ENCODE peak calls at places on chromosomes 16 and 17, in four cellular contexts. One of them, this sample, is unnamed.

GRCh38 chr16:85663891-85664321 is 24.8 kb downstream of the GINS2 start:
- DNase-seq in activated naive CD4-positive, alpha-beta T cell: no peak
- DNase-seq in effector CD4-positive, alpha-beta T cell: no peak
- DNase-seq in stimulated activated CD8-positive, alpha-beta memory T cell treated with anti-CD3 and anti-CD28 coated beads, Interleukin-4, amount 100 ng/mL, for 4 hours: no peak
- DNase-seq in this sample: peak; percentile 30

GRCh38 chr17:75155191-75155601 is 884 bp upstream of the JPT1 start:
- DNase-seq in activated naive CD4-positive, alpha-beta T cell: no peak
- DNase-seq in effector CD4-positive, alpha-beta T cell: no peak
- DNase-seq in stimulated activated CD8-positive, alpha-beta memory T cell treated with anti-CD3 and anti-CD28 coated beads, Interleukin-4, amount 100 ng/mL, for 4 hours: no peak
- DNase-seq in this sample: no peak

GRCh38 chr17:18026408-18026776 is 12.6 kb downstream of the ATPAF2 start:
- DNase-seq in activated naive CD4-positive, alpha-beta T cell: no peak
- DNase-seq in effector CD4-positive, alpha-beta T cell: no peak
- DNase-seq in stimulated activated CD8-positive, alpha-beta memory T cell treated with anti-CD3 and anti-CD28 coated beads, Interleukin-4, amount 100 ng/mL, for 4 hours: no peak
- DNase-seq in this sample: peak; percentile 61

GRCh38 chr16:50266337-50267091 is at the start of gene ADCY7:
- DNase-seq in effector CD4-positive, alpha-beta T cell: peak; percentile 80
- DNase-seq in stimulated activated CD8-positive, alpha-beta memory T cell treated with anti-CD3 and anti-CD28 coated beads, Interleukin-4, amount 100 ng/mL, for 4 hours: peak; percentile 75
- DNase-seq in activated naive CD4-positive, alpha-beta T cell: peak; percentile 47
- DNase-seq in this sample: peak; percentile 96

GRCh38 chr16:11671676-11672075 is 3.4 kb downstream of the SNN start:
- DNase-seq in stimulated activated CD8-positive, alpha-beta memory T cell treated with anti-CD3 and anti-CD28 coated beads, Interleukin-4, amount 100 ng/mL, for 4 hours: no peak
- DNase-seq in effector CD4-positive, alpha-beta T cell: no peak
- DNase-seq in activated naive CD4-positive, alpha-beta T cell: no peak
- DNase-seq in this sample: no peak

GRCh38 chr17:10357768-10358167 is 15.0 kb downstream of the MYH13 start:
- DNase-seq in effector CD4-positive, alpha-beta T cell: no peak
- DNase-seq in activated naive CD4-positive, alpha-beta T cell: no peak
- DNase-seq in stimulated activated CD8-positive, alpha-beta memory T cell treated with anti-CD3 and anti-CD28 coated beads, Interleukin-4, amount 100 ng/mL, for 4 hours: no peak
- DNase-seq in this sample: no peak

GRCh38 chr16:4160663-4161436 is 44.6 kb upstream of the ADCY9 start:
- DNase-seq in stimulated activated CD8-positive, alpha-beta memory T cell treated with anti-CD3 and anti-CD28 coated beads, Interleukin-4, amount 100 ng/mL, for 4 hours: no peak
- DNase-seq in effector CD4-positive, alpha-beta T cell: no peak
- DNase-seq in activated naive CD4-positive, alpha-beta T cell: no peak
- DNase-seq in this sample: no peak

GRCh38 chr17:31680126-31680525 is 178.9 kb downstream of the COPRS start:
- DNase-seq in effector CD4-positive, alpha-beta T cell: no peak
- DNase-seq in activated naive CD4-positive, alpha-beta T cell: no peak
- DNase-seq in stimulated activated CD8-positive, alpha-beta memory T cell treated with anti-CD3 and anti-CD28 coated beads, Interleukin-4, amount 100 ng/mL, for 4 hours: no peak
- DNase-seq in this sample: no peak

GRCh38 chr17:69779378-69780214 is 295.4 kb upstream of the KCNJ16 start:
- DNase-seq in effector CD4-positive, alpha-beta T cell: no peak
- DNase-seq in stimulated activated CD8-positive, alpha-beta memory T cell treated with anti-CD3 and anti-CD28 coated beads, Interleukin-4, amount 100 ng/mL, for 4 hours: no peak
- DNase-seq in activated naive CD4-positive, alpha-beta T cell: no peak
- DNase-seq in this sample: no peak

GRCh38 chr17:39894681-39895376 is 23.6 kb downstream of the GSDMB start:
- DNase-seq in stimulated activated CD8-positive, alpha-beta memory T cell treated with anti-CD3 and anti-CD28 coated beads, Interleukin-4, amount 100 ng/mL, for 4 hours: no peak
- DNase-seq in effector CD4-positive, alpha-beta T cell: no peak
- DNase-seq in activated naive CD4-positive, alpha-beta T cell: no peak
- DNase-seq in this sample: no peak

GRCh38 chr17:76384987-76385891 is 830 bp downstream of the SPHK1 start:
- DNase-seq in activated naive CD4-positive, alpha-beta T cell: no peak
- DNase-seq in effector CD4-positive, alpha-beta T cell: peak; percentile 36
- DNase-seq in stimulated activated CD8-positive, alpha-beta memory T cell treated with anti-CD3 and anti-CD28 coated beads, Interleukin-4, amount 100 ng/mL, for 4 hours: peak; percentile 27
- DNase-seq in this sample: peak; percentile 89

GRCh38 chr17:81043725-81044427 is 8.9 kb downstream of the BAIAP2 start:
- DNase-seq in activated naive CD4-positive, alpha-beta T cell: no peak
- DNase-seq in stimulated activated CD8-positive, alpha-beta memory T cell treated with anti-CD3 and anti-CD28 coated beads, Interleukin-4, amount 100 ng/mL, for 4 hours: no peak
- DNase-seq in effector CD4-positive, alpha-beta T cell: no peak
- DNase-seq in this sample: peak; percentile 92

GRCh38 chr17:4599505-4600281 is 15.4 kb downstream of the SMTNL2 start:
- DNase-seq in activated naive CD4-positive, alpha-beta T cell: no peak
- DNase-seq in stimulated activated CD8-positive, alpha-beta memory T cell treated with anti-CD3 and anti-CD28 coated beads, Interleukin-4, amount 100 ng/mL, for 4 hours: no peak
- DNase-seq in effector CD4-positive, alpha-beta T cell: no peak
- DNase-seq in this sample: peak; percentile 78

GRCh38 chr17:49995055-49995738 is at the start of gene DLX3:
- DNase-seq in activated naive CD4-positive, alpha-beta T cell: no peak
- DNase-seq in stimulated activated CD8-positive, alpha-beta memory T cell treated with anti-CD3 and anti-CD28 coated beads, Interleukin-4, amount 100 ng/mL, for 4 hours: no peak
- DNase-seq in effector CD4-positive, alpha-beta T cell: no peak
- DNase-seq in this sample: peak; percentile 80

GRCh38 chr16:78458588-78458987 is 359.1 kb downstream of the WWOX start:
- DNase-seq in effector CD4-positive, alpha-beta T cell: no peak
- DNase-seq in activated naive CD4-positive, alpha-beta T cell: no peak
- DNase-seq in stimulated activated CD8-positive, alpha-beta memory T cell treated with anti-CD3 and anti-CD28 coated beads, Interleukin-4, amount 100 ng/mL, for 4 hours: no peak
- DNase-seq in this sample: no peak

GRCh38 chr17:17350491-17351355 is 47.5 kb downstream of the NT5M start:
- DNase-seq in stimulated activated CD8-positive, alpha-beta memory T cell treated with anti-CD3 and anti-CD28 coated beads, Interleukin-4, amount 100 ng/mL, for 4 hours: no peak
- DNase-seq in effector CD4-positive, alpha-beta T cell: no peak
- DNase-seq in activated naive CD4-positive, alpha-beta T cell: no peak
- DNase-seq in this sample: no peak

GRCh38 chr17:60128171-60128859 is 21.5 kb upstream of the CA4 start:
- DNase-seq in stimulated activated CD8-positive, alpha-beta memory T cell treated with anti-CD3 and anti-CD28 coated beads, Interleukin-4, amount 100 ng/mL, for 4 hours: no peak
- DNase-seq in effector CD4-positive, alpha-beta T cell: no peak
- DNase-seq in activated naive CD4-positive, alpha-beta T cell: no peak
- DNase-seq in this sample: no peak

GRCh38 chr16:10616744-10617640 is 36.6 kb upstream of the EMP2 start:
- DNase-seq in stimulated activated CD8-positive, alpha-beta memory T cell treated with anti-CD3 and anti-CD28 coated beads, Interleukin-4, amount 100 ng/mL, for 4 hours: no peak
- DNase-seq in activated naive CD4-positive, alpha-beta T cell: no peak
- DNase-seq in effector CD4-positive, alpha-beta T cell: no peak
- DNase-seq in this sample: no peak

GRCh38 chr17:20266806-20267458 is 200.4 kb downstream of the LGALS9B start:
- DNase-seq in stimulated activated CD8-positive, alpha-beta memory T cell treated with anti-CD3 and anti-CD28 coated beads, Interleukin-4, amount 100 ng/mL, for 4 hours: no peak
- DNase-seq in activated naive CD4-positive, alpha-beta T cell: no peak
- DNase-seq in effector CD4-positive, alpha-beta T cell: no peak
- DNase-seq in this sample: no peak

GRCh38 chr16:48384982-48385271 is 286 bp downstream of the SIAH1 start:
- DNase-seq in effector CD4-positive, alpha-beta T cell: no peak
- DNase-seq in activated naive CD4-positive, alpha-beta T cell: no peak
- DNase-seq in stimulated activated CD8-positive, alpha-beta memory T cell treated with anti-CD3 and anti-CD28 coated beads, Interleukin-4, amount 100 ng/mL, for 4 hours: peak; percentile 13
- DNase-seq in this sample: no peak

GRCh38 chr16:67206838-67207115 is 7.8 kb downstream of the ELMO3 start:
- DNase-seq in stimulated activated CD8-positive, alpha-beta memory T cell treated with anti-CD3 and anti-CD28 coated beads, Interleukin-4, amount 100 ng/mL, for 4 hours: no peak
- DNase-seq in effector CD4-positive, alpha-beta T cell: no peak
- DNase-seq in activated naive CD4-positive, alpha-beta T cell: no peak
- DNase-seq in this sample: no peak

GRCh38 chr17:41976142-41976768 is 9.7 kb downstream of the CNP start:
- DNase-seq in effector CD4-positive, alpha-beta T cell: no peak
- DNase-seq in stimulated activated CD8-positive, alpha-beta memory T cell treated with anti-CD3 and anti-CD28 coated beads, Interleukin-4, amount 100 ng/mL, for 4 hours: no peak
- DNase-seq in activated naive CD4-positive, alpha-beta T cell: no peak
- DNase-seq in this sample: no peak

This sample was measured in left lung.